ENCODE peak calls at places on chromosomes 1 and 21, in four cellular contexts. R is prostate gland, J is brain microvascular endothelial cell, Z is A549. F is an unnamed sample.

GRCh38 chr1:44677201-44677520 is 2.6 kb downstream of the ARMH1 start:
- DNase-seq in R (no peak), J (peak; percentile 28), Z (peak; percentile 51), F (no peak)

GRCh38 chr1:163290025-163290610 is 31.6 kb upstream of the NUF2 start:
- DNase-seq in Z (peak; percentile 39), R (no peak), J (no peak), F (no peak)

GRCh38 chr1:29364101-29364678 is 127.9 kb downstream of the PTPRU start:
- DNase-seq in Z (no peak), J (no peak), R (no peak), F (no peak)

GRCh38 chr21:33587792-33588484 is 546 bp downstream of the DONSON start:
- DNase-seq in Z (peak; percentile 23), R (peak; percentile 9), J (peak; percentile 10), F (no peak)

GRCh38 chr1:24406783-24407182 is 6.8 kb downstream of the STPG1 start:
- DNase-seq in R (no peak), Z (no peak), J (no peak), F (no peak)

GRCh38 chr1:94936861-94937620 is 10.1 kb upstream of the CNN3 start:
- DNase-seq in R (no peak), Z (no peak), J (no peak), F (no peak)

GRCh38 chr1:58780586-58781452 is 3.0 kb downstream of the JUN start:
- DNase-seq in J (no peak), R (peak; percentile 36), Z (peak; percentile 23), F (no peak)

GRCh38 chr21:46319192-46319591 is 4.5 kb downstream of the C21orf58 start:
- DNase-seq in R (no peak), Z (no peak), J (no peak), F (no peak)

GRCh38 chr21:26320541-26320940 is 150.0 kb upstream of the APP start:
- DNase-seq in Z (no peak), J (no peak), R (no peak), F (no peak)

GRCh38 chr1:22457356-22457755 is 5.7 kb downstream of the ZBTB40 start:
- DNase-seq in Z (no peak), J (no peak), R (no peak), F (no peak)

GRCh38 chr1:237146247-237146646 is 104.3 kb downstream of the RYR2 start:
- DNase-seq in R (no peak), J (no peak), Z (no peak), F (no peak)

GRCh38 chr1:27666791-27667254 is 5.2 kb downstream of the IFI6 start:
- DNase-seq in J (no peak), R (no peak), Z (no peak), F (no peak)

GRCh38 chr1:223242382-223242955 is 99.4 kb upstream of the TLR5 start:
- DNase-seq in J (no peak), R (no peak), Z (no peak), F (no peak)

GRCh38 chr1:88463401-88463800 is 220.7 kb upstream of the PKN2 start:
- DNase-seq in R (no peak), J (no peak), Z (no peak), F (no peak)

GRCh38 chr21:45465105-45465504 is 60.1 kb downstream of the COL18A1 start:
- DNase-seq in R (no peak), Z (no peak), J (no peak), F (no peak)

GRCh38 chr1:94280541-94280940 is 43.2 kb upstream of the ARHGAP29 start:
- DNase-seq in Z (no peak), R (no peak), J (no peak), F (no peak)

GRCh38 chr1:45589861-45590260 is 6.0 kb downstream of the NASP start:
- DNase-seq in Z (no peak), R (no peak), J (no peak), F (no peak)

GRCh38 chr1:233518344-233518743 is 95.6 kb upstream of the KCNK1 start:
- DNase-seq in R (no peak), J (no peak), Z (peak; percentile 63), F (no peak)

GRCh38 chr21:43210454-43211084 is 41.8 kb downstream of the CRYAA start:
- DNase-seq in Z (no peak), J (no peak), R (peak; percentile 3), F (no peak)

GRCh38 chr1:21280011-21280471 is 10.2 kb downstream of the ECE1 start:
- DNase-seq in J (no peak), R (no peak), Z (no peak), F (no peak)

DNA sequence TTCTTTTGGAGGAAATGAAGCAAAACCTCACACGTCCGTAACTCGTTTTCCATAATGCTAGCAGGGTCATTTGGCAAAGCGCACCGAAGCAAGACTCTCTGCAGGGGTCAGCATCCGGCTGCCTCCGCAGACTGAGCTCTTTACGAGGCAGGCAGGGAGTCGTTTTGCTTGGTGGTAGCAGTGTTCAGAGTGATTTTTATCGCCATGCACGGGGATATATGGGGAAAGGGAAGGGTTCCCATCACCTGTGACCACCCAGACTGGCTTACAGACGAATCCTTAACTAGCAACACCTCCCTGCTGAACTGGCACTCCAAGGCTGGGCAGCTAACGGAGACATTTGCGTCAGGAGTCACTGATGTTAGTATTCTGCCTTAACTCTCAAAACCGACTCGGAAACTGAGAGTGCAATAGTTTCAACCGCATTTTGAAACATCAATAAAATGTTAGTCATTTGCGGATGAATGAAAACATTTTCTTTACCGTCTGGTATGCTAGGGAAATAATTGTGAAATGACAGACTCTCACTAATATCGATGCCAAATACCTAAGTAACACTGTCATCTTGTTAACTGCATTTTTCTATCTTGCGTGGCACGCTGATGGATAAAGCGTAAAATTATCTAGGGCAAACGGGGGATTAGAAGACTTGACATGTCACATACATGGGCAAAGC is 2.2 kb upstream of the NEGR1 start:
- DNase-seq in Z (no peak), R (peak; percentile 17), J (peak; percentile 93), F (peak; percentile 97)
- TF ChIP-seq CTCF in Z (no peak), R (no peak), J (peak; percentile 41), F (peak; percentile 2)

GRCh38 chr1:40301541-40302299 is 15.4 kb downstream of the COL9A2 start:
- DNase-seq in Z (no peak), J (no peak), R (no peak), F (no peak)
- H3K4me3 ChIP-seq in Z (no peak overlapping the region), J (no peak overlapping the region), R (no peak overlapping the region), F (no peak overlapping the region)

GRCh38 chr1:89877756-89878155 is 56.9 kb downstream of the LRRC8D start:
- DNase-seq in R (no peak), Z (no peak), J (no peak), F (no peak)
- TF ChIP-seq CTCF in R (no peak), Z (no peak), J (no peak), F (no peak)

DNA sequence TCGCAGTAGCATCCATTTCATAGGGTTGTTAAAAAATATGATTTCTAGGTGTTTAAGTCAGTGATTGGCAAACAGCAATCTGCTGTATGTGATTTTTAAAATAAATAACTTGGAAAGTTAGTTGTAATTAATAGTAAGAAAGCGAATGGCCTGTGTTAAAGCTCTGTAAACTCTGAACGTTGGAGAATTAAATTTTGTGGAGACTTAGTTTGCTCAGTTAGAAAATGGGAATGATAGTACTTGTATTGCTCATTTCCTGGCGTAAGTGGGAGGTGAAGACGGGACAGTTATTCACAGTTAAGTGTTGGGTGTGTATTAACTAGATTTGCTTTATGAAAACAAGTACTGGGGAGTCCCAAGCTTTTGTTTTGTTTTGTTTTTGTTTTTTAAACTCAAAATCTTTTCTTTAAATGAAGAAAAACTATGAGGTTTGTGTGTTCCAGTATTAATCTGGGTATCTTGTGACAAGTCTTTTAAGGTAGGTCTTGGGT is 995 bp downstream of the CACYBP start:
- DNase-seq in R (no peak), Z (no peak), J (no peak), F (no peak)
- H3K4me3 ChIP-seq in R (peak overlapping the region; percentile 55), Z (peak overlapping the region; percentile 90), J (peak overlapping the region; percentile 88), F (peak overlapping the region; percentile 96)